ENCODE peak calls at places on chromosomes 4 and X, in four cellular contexts. X, Z, K and Y are unnamed samples.

GRCh38 chr4:11698846-11699590 is 270.3 kb upstream of the HS3ST1 start:
- DNase-seq in K (no peak), X (peak), Z (no peak), Y (no peak)

GRCh38 chr4:87806520-87806919 is 7.2 kb downstream of the IBSP start:
- DNase-seq in Z (no peak), K (no peak), X (no peak), Y (no peak)

GRCh38 chr4:4985844-4986243 is 33.4 kb downstream of the CYTL1 start:
- DNase-seq in Z (no peak), X (no peak), K (no peak), Y (no peak)

GRCh38 chrX:100731441-100732281 is at the start of gene SYTL4:
- DNase-seq in X (peak), K (peak), Z (peak), Y (no peak)

GRCh38 chr4:81049861-81050423 is 19.4 kb downstream of the BMP3 start:
- DNase-seq in K (no peak), X (no peak), Z (no peak), Y (no peak)

GRCh38 chr4:3199661-3200422 is 49.1 kb upstream of the MSANTD1 start:
- DNase-seq in X (no peak), Z (no peak), K (no peak), Y (no peak)

GRCh38 chr4:86497980-86498379 is 96.1 kb upstream of the PTPN13 start:
- DNase-seq in X (no peak), Z (no peak), K (no peak), Y (no peak)

GRCh38 chr4:173436149-173436579 is 37.2 kb upstream of the SCRG1 start:
- DNase-seq in K (no peak), X (no peak), Z (no peak), Y (no peak)

GRCh38 chrX:71222929-71223328 is at the start of gene GJB1:
- DNase-seq in X (no peak), Z (no peak), K (no peak), Y (no peak)

GRCh38 chr4:168028970-168029610 is 63.2 kb upstream of the ANXA10 start:
- DNase-seq in Z (no peak), X (no peak), K (no peak), Y (no peak)

GRCh38 chr4:53914313-53915016 is 149.9 kb downstream of the CHIC2 start:
- DNase-seq in Z (no peak), K (peak), X (peak), Y (no peak)

GRCh38 chr4:102694791-102695190 is 66.0 kb downstream of the MANBA start:
- DNase-seq in K (no peak), X (no peak), Z (no peak), Y (no peak)

GRCh38 chr4:8507624-8508023 is 67.0 kb downstream of the TRMT44 start:
- DNase-seq in Z (peak), K (no peak), X (no peak), Y (no peak)

GRCh38 chrX:122219226-122219625 is 964.9 kb upstream of the GRIA3 start:
- DNase-seq in Z (no peak), X (no peak), K (no peak), Y (no peak)

GRCh38 chr4:135515295-135515694 is 1313.7 kb upstream of the PABPC4L start:
- DNase-seq in X (no peak), K (no peak), Z (no peak), Y (no peak)

GRCh38 chr4:107719211-107719926 is 665 bp downstream of the PAPSS1 start:
- DNase-seq in Z (no peak), X (peak), K (no peak), Y (no peak)

GRCh38 chrX:41946230-41946629 is 22.9 kb upstream of the CASK start:
- DNase-seq in K (no peak), Z (no peak), X (no peak), Y (no peak)

GRCh38 chr4:25283948-25284347 is 28.6 kb upstream of the ZCCHC4 start:
- DNase-seq in K (no peak), Z (no peak), X (no peak), Y (no peak)
- TF ChIP-seq POLR2AphosphoS5 in K (no peak), Z (no peak), X (no peak), Y (no peak)

DNA sequence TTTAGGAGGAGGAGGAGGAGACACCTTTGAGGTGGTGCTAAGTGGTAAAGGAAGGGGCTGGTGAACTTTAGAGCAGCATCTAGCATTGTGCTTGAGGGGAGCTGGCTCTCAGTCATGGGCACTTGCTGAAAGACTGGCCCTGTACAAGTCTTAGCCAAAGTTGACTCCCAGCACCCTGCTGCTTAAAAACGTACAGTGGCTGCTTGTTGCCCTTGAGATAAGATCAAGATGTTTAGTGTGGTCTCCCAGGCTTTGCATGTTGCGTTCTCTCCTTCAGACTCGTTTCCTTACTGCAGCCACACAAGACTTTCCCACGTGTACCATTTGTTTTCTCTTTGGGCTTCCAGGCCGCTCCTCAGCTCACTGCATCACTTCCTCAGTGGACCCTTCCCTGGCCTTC is 1.8 kb downstream of the MED28 start:
- DNase-seq in K (no peak), X (no peak), Z (no peak), Y (no peak)
- H3K4me3 ChIP-seq in K (peak), X (no peak), Z (peak), Y (peak)

GRCh38 chrX:104253567-104254441 is 929 bp downstream of the ESX1 start:
- DNase-seq in Z (no peak), X (no peak), K (no peak), Y (peak)
- TF ChIP-seq POLR2AphosphoS5 in Z (no peak), X (no peak), K (no peak), Y (no peak)

GRCh38 chr4:38870098-38870850 is 2.7 kb downstream of the FAM114A1 start:
- DNase-seq in K (no peak), Z (no peak), X (no peak), Y (no peak)
- H3K4me3 ChIP-seq in K (no peak), Z (no peak), X (no peak), Y (no peak)

GRCh38 chrX:136906921-136907510 is 26.5 kb upstream of the RBMX start:
- DNase-seq in Z (no peak), K (peak), X (no peak), Y (no peak)

GRCh38 chrX:136907626-136908025 is 27.1 kb upstream of the RBMX start:
- DNase-seq in Z (no peak), K (no peak), X (no peak), Y (no peak)

GRCh38 chrX:136910565-136911040 is 30.1 kb upstream of the RBMX start:
- DNase-seq in K (no peak), X (no peak), Z (no peak), Y (no peak)

GRCh38 chrX:136909706-136910564 is 29.4 kb upstream of the RBMX start:
- DNase-seq in X (peak), Z (no peak), K (peak), Y (no peak)

DNA sequence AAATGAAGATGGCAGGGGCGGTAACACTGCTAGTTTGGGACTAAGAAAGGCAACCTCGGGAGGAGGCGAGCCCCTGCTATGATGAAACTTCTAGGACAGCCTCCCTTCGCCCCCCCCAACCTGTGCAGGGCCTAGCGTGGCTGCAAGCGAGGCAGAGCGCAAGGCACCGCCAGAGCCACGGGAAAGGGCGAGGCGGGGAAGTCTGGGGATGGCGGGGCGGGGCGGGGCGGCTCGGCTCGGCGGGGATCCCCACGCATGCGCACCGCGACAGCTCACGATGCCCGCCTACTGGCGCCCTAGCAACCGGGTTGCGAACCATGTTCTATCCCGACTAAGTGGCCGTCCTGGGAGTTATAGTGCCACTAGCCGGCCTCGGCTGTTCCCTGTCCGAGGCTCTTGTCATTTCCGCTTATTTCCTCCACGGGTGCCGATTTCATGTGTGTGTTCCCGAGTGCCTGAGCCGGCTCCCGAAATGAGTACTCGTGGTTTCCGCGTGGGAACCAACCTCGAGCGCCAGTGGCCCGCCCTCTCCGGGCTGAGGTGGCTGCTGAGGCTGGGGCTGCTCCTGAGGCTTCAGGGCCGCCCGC is 28.7 kb upstream of the RBMX start:
- DNase-seq in X (peak), K (peak), Z (peak), Y (no peak)
- TF ChIP-seq POLR2AphosphoS5 in X (no peak), K (no peak), Z (peak), Y (no peak)

GRCh38 chr4:151472711-151473110 is 63.7 kb downstream of the FHIP1A start:
- DNase-seq in X (no peak), Z (no peak), K (no peak), Y (no peak)
- H3K4me3 ChIP-seq in X (no peak), Z (no peak), K (no peak), Y (no peak)

DNA sequence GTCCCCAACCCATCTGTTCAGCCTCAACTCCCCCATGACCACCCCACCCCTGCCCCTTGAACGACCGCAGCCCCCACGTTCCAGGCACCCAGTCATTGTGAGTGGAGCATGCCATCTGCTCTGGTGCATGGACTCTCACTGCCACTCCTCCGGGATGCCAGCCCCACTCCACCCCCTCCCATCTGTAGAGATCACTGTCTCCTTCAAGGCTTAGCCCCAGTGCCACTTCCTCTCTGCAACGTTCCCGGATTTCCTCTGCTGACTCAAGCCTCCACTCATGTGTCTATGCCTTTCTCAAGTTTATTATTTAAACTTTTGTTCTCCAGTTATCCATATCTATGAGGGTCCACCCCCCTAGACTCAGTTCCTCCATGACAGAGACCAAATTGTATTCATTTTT is 54.0 kb downstream of the MAML3 start:
- DNase-seq in X (peak), Z (peak), K (no peak), Y (no peak)
- TF ChIP-seq POLR2AphosphoS5 in X (peak), Z (peak), K (no peak), Y (no peak)

DNA sequence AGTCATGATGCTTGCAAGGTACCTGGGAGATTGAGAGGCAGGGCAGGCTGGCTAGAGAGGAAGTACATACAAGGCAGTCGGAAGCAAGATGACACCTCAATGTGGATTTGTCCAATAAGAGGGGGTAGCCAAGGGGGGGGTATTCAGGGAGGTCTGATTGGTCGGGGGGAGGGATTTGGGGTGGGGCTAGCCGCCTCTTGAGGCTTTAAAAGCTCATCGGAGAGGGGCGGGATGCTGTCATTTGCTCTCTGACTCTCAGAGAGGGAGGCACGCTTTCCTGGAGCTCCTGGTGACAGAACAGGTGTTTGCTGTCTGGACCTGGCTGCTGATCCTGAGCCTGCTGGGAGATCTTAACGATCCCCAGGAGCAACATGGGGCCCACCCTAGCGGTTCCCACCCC is at the start of gene GPR50:
- DNase-seq in X (no peak), Z (no peak), K (no peak), Y (no peak)
- H3K4me3 ChIP-seq in X (no peak), Z (no peak), K (peak), Y (peak)

GRCh38 chrX:51376672-51377071 is 44.0 kb downstream of the NUDT10 start:
- DNase-seq in X (no peak), K (no peak), Z (no peak), Y (no peak)
- TF ChIP-seq POLR2AphosphoS5 in X (no peak), K (no peak), Z (no peak), Y (no peak)

GRCh38 chrX:21993265-21993664 is 38.9 kb upstream of the PHEX start:
- DNase-seq in K (no peak), Z (peak), X (no peak), Y (no peak)
- H3K4me3 ChIP-seq in K (no peak), Z (no peak), X (no peak), Y (no peak)